ENCODE peak calls at places on chromosome 15, in ten cellular contexts. One of them, this sample, is unnamed.

GRCh38 chr15:77753238-77753873 is 120.6 kb upstream of the LINGO1 start:
- DNase-seq in AG20443: peak
- DNase-seq in fibroblast of the conjunctiva: no peak
- DNase-seq in pulmonary artery endothelial cell: no peak
- DNase-seq in ureter: no peak
- DNase-seq in LHCN-M2: peak
- DNase-seq in H54: peak
- DNase-seq in hippocampal formation: no peak
- DNase-seq in CD4-positive, alpha-beta T cell: no peak
- DNase-seq in posterior cingulate gyrus: no peak
- DNase-seq in this sample: no peak

GRCh38 chr15:45201557-45202246 is 13.9 kb upstream of the SHF start:
- DNase-seq in AG20443: no peak
- DNase-seq in H54: no peak
- DNase-seq in LHCN-M2: no peak
- DNase-seq in CD4-positive, alpha-beta T cell: no peak
- DNase-seq in pulmonary artery endothelial cell: no peak
- DNase-seq in posterior cingulate gyrus: no peak
- DNase-seq in ureter: no peak
- DNase-seq in fibroblast of the conjunctiva: no peak
- DNase-seq in hippocampal formation: no peak
- DNase-seq in this sample: no peak

GRCh38 chr15:62218841-62219240 is 53.8 kb upstream of the C2CD4B start:
- DNase-seq in hippocampal formation: no peak
- DNase-seq in ureter: no peak
- DNase-seq in AG20443: no peak
- DNase-seq in pulmonary artery endothelial cell: no peak
- DNase-seq in LHCN-M2: no peak
- DNase-seq in CD4-positive, alpha-beta T cell: no peak
- DNase-seq in posterior cingulate gyrus: no peak
- DNase-seq in fibroblast of the conjunctiva: no peak
- DNase-seq in H54: no peak
- DNase-seq in this sample: no peak

GRCh38 chr15:83943043-83943442 is 289.1 kb downstream of the ADAMTSL3 start:
- DNase-seq in AG20443: no peak
- DNase-seq in hippocampal formation: no peak
- DNase-seq in LHCN-M2: no peak
- DNase-seq in pulmonary artery endothelial cell: no peak
- DNase-seq in ureter: no peak
- DNase-seq in CD4-positive, alpha-beta T cell: no peak
- DNase-seq in fibroblast of the conjunctiva: no peak
- DNase-seq in H54: no peak
- DNase-seq in posterior cingulate gyrus: no peak
- DNase-seq in this sample: no peak

GRCh38 chr15:51883436-51883835 is 54.0 kb downstream of the TMOD3 start:
- DNase-seq in ureter: no peak
- DNase-seq in hippocampal formation: no peak
- DNase-seq in LHCN-M2: peak
- DNase-seq in pulmonary artery endothelial cell: no peak
- DNase-seq in AG20443: peak
- DNase-seq in CD4-positive, alpha-beta T cell: no peak
- DNase-seq in H54: no peak
- DNase-seq in fibroblast of the conjunctiva: peak
- DNase-seq in posterior cingulate gyrus: no peak
- DNase-seq in this sample: no peak

GRCh38 chr15:95105229-95105628 is 873.9 kb downstream of the MCTP2 start:
- DNase-seq in fibroblast of the conjunctiva: no peak
- DNase-seq in H54: no peak
- DNase-seq in CD4-positive, alpha-beta T cell: no peak
- DNase-seq in posterior cingulate gyrus: no peak
- DNase-seq in ureter: no peak
- DNase-seq in LHCN-M2: peak
- DNase-seq in hippocampal formation: no peak
- DNase-seq in AG20443: peak
- DNase-seq in pulmonary artery endothelial cell: no peak
- DNase-seq in this sample: no peak

GRCh38 chr15:80849308-80849707 is 70.1 kb downstream of the CEMIP start:
- DNase-seq in ureter: no peak
- DNase-seq in H54: peak
- DNase-seq in posterior cingulate gyrus: no peak
- DNase-seq in LHCN-M2: peak
- DNase-seq in pulmonary artery endothelial cell: no peak
- DNase-seq in CD4-positive, alpha-beta T cell: no peak
- DNase-seq in fibroblast of the conjunctiva: peak
- DNase-seq in hippocampal formation: no peak
- DNase-seq in AG20443: peak
- DNase-seq in this sample: no peak

GRCh38 chr15:99250494-99251435 is 516 bp upstream of the LRRC28 start:
- DNase-seq in hippocampal formation: peak
- DNase-seq in ureter: peak
- DNase-seq in pulmonary artery endothelial cell: peak
- DNase-seq in LHCN-M2: peak
- DNase-seq in fibroblast of the conjunctiva: peak
- DNase-seq in H54: peak
- DNase-seq in AG20443: peak
- DNase-seq in posterior cingulate gyrus: peak
- DNase-seq in CD4-positive, alpha-beta T cell: peak
- DNase-seq in this sample: peak

GRCh38 chr15:91515188-91515754 is 338.2 kb upstream of the SLCO3A1 start:
- DNase-seq in LHCN-M2: no peak
- DNase-seq in CD4-positive, alpha-beta T cell: no peak
- DNase-seq in AG20443: peak
- DNase-seq in fibroblast of the conjunctiva: peak
- DNase-seq in hippocampal formation: no peak
- DNase-seq in posterior cingulate gyrus: no peak
- DNase-seq in pulmonary artery endothelial cell: no peak
- DNase-seq in ureter: no peak
- DNase-seq in H54: peak
- DNase-seq in this sample: no peak

GRCh38 chr15:39180494-39180930 is 400.4 kb upstream of the THBS1 start:
- DNase-seq in H54: no peak
- DNase-seq in CD4-positive, alpha-beta T cell: no peak
- DNase-seq in ureter: no peak
- DNase-seq in AG20443: no peak
- DNase-seq in fibroblast of the conjunctiva: peak
- DNase-seq in posterior cingulate gyrus: no peak
- DNase-seq in pulmonary artery endothelial cell: no peak
- DNase-seq in LHCN-M2: no peak
- DNase-seq in hippocampal formation: no peak
- DNase-seq in this sample: no peak

GRCh38 chr15:48939686-48940085 is 24.0 kb downstream of the SHC4 start:
- DNase-seq in posterior cingulate gyrus: no peak
- DNase-seq in LHCN-M2: peak
- DNase-seq in CD4-positive, alpha-beta T cell: no peak
- DNase-seq in AG20443: peak
- DNase-seq in pulmonary artery endothelial cell: no peak
- DNase-seq in ureter: no peak
- DNase-seq in H54: peak
- DNase-seq in fibroblast of the conjunctiva: peak
- DNase-seq in hippocampal formation: no peak
- DNase-seq in this sample: no peak

GRCh38 chr15:53976844-53977392 is 1.3 kb upstream of the UNC13C start:
- DNase-seq in hippocampal formation: no peak
- DNase-seq in AG20443: no peak
- DNase-seq in CD4-positive, alpha-beta T cell: no peak
- DNase-seq in H54: peak
- DNase-seq in pulmonary artery endothelial cell: no peak
- DNase-seq in fibroblast of the conjunctiva: no peak
- DNase-seq in posterior cingulate gyrus: no peak
- DNase-seq in LHCN-M2: peak
- DNase-seq in ureter: peak
- DNase-seq in this sample: no peak

GRCh38 chr15:32994810-32995424 is 199.6 kb downstream of the FMN1 start:
- DNase-seq in pulmonary artery endothelial cell: peak
- DNase-seq in H54: no peak
- DNase-seq in LHCN-M2: peak
- DNase-seq in posterior cingulate gyrus: no peak
- DNase-seq in hippocampal formation: no peak
- DNase-seq in ureter: no peak
- DNase-seq in AG20443: peak
- DNase-seq in fibroblast of the conjunctiva: peak
- DNase-seq in CD4-positive, alpha-beta T cell: no peak
- DNase-seq in this sample: no peak

GRCh38 chr15:48592221-48592731 is 53.2 kb downstream of the FBN1 start:
- DNase-seq in hippocampal formation: no peak
- DNase-seq in pulmonary artery endothelial cell: peak
- DNase-seq in H54: no peak
- DNase-seq in posterior cingulate gyrus: no peak
- DNase-seq in CD4-positive, alpha-beta T cell: no peak
- DNase-seq in ureter: no peak
- DNase-seq in fibroblast of the conjunctiva: peak
- DNase-seq in AG20443: peak
- DNase-seq in LHCN-M2: peak
- DNase-seq in this sample: no peak

GRCh38 chr15:25897658-25898057 is 34.5 kb upstream of the ATP10A start:
- DNase-seq in pulmonary artery endothelial cell: no peak
- DNase-seq in CD4-positive, alpha-beta T cell: no peak
- DNase-seq in AG20443: no peak
- DNase-seq in H54: no peak
- DNase-seq in hippocampal formation: no peak
- DNase-seq in ureter: no peak
- DNase-seq in posterior cingulate gyrus: no peak
- DNase-seq in LHCN-M2: no peak
- DNase-seq in fibroblast of the conjunctiva: no peak
- DNase-seq in this sample: no peak

GRCh38 chr15:38678291-38678690 is 113.7 kb upstream of the RASGRP1 start:
- DNase-seq in AG20443: no peak
- DNase-seq in LHCN-M2: no peak
- DNase-seq in posterior cingulate gyrus: no peak
- DNase-seq in hippocampal formation: no peak
- DNase-seq in H54: no peak
- DNase-seq in pulmonary artery endothelial cell: no peak
- DNase-seq in fibroblast of the conjunctiva: no peak
- DNase-seq in ureter: no peak
- DNase-seq in CD4-positive, alpha-beta T cell: no peak
- DNase-seq in this sample: no peak

GRCh38 chr15:88246666-88247446 is 9.7 kb downstream of the NTRK3 start:
- DNase-seq in AG20443: peak
- DNase-seq in hippocampal formation: peak
- DNase-seq in ureter: peak
- DNase-seq in H54: peak
- DNase-seq in fibroblast of the conjunctiva: peak
- DNase-seq in LHCN-M2: peak
- DNase-seq in CD4-positive, alpha-beta T cell: peak
- DNase-seq in posterior cingulate gyrus: peak
- DNase-seq in pulmonary artery endothelial cell: no peak
- DNase-seq in this sample: peak

GRCh38 chr15:48929611-48930170 is 34.0 kb downstream of the SHC4 start:
- DNase-seq in ureter: no peak
- DNase-seq in CD4-positive, alpha-beta T cell: no peak
- DNase-seq in fibroblast of the conjunctiva: no peak
- DNase-seq in hippocampal formation: no peak
- DNase-seq in AG20443: no peak
- DNase-seq in LHCN-M2: no peak
- DNase-seq in pulmonary artery endothelial cell: no peak
- DNase-seq in posterior cingulate gyrus: no peak
- DNase-seq in H54: no peak
- DNase-seq in this sample: no peak

GRCh38 chr15:66657062-66658020 is 44.7 kb upstream of the SMAD6 start:
- DNase-seq in fibroblast of the conjunctiva: no peak
- DNase-seq in AG20443: no peak
- DNase-seq in H54: no peak
- DNase-seq in hippocampal formation: no peak
- DNase-seq in LHCN-M2: no peak
- DNase-seq in pulmonary artery endothelial cell: no peak
- DNase-seq in ureter: no peak
- DNase-seq in posterior cingulate gyrus: no peak
- DNase-seq in CD4-positive, alpha-beta T cell: no peak
- DNase-seq in this sample: no peak

GRCh38 chr15:74451861-74452835 is 8.8 kb downstream of the UBL7 start:
- DNase-seq in LHCN-M2: no peak
- DNase-seq in H54: no peak
- DNase-seq in ureter: no peak
- DNase-seq in hippocampal formation: no peak
- DNase-seq in AG20443: no peak
- DNase-seq in fibroblast of the conjunctiva: no peak
- DNase-seq in pulmonary artery endothelial cell: no peak
- DNase-seq in CD4-positive, alpha-beta T cell: no peak
- DNase-seq in posterior cingulate gyrus: peak
- DNase-seq in this sample: peak

GRCh38 chr15:74978077-74978476 is 17.3 kb upstream of the SCAMP5 start:
- DNase-seq in AG20443: no peak
- DNase-seq in hippocampal formation: no peak
- DNase-seq in ureter: no peak
- DNase-seq in LHCN-M2: no peak
- DNase-seq in fibroblast of the conjunctiva: no peak
- DNase-seq in pulmonary artery endothelial cell: no peak
- DNase-seq in H54: no peak
- DNase-seq in posterior cingulate gyrus: no peak
- DNase-seq in CD4-positive, alpha-beta T cell: no peak
- DNase-seq in this sample: no peak

GRCh38 chr15:82894971-82895520 is 57.5 kb downstream of the HOMER2 start:
- DNase-seq in AG20443: peak
- DNase-seq in pulmonary artery endothelial cell: no peak
- DNase-seq in fibroblast of the conjunctiva: no peak
- DNase-seq in LHCN-M2: peak
- DNase-seq in hippocampal formation: no peak
- DNase-seq in posterior cingulate gyrus: no peak
- DNase-seq in CD4-positive, alpha-beta T cell: no peak
- DNase-seq in H54: no peak
- DNase-seq in ureter: no peak
- DNase-seq in this sample: no peak

GRCh38 chr15:79724312-79724711 is 172.5 kb downstream of the MTHFS start:
- DNase-seq in fibroblast of the conjunctiva: no peak
- DNase-seq in H54: no peak
- DNase-seq in ureter: no peak
- DNase-seq in CD4-positive, alpha-beta T cell: no peak
- DNase-seq in hippocampal formation: no peak
- DNase-seq in LHCN-M2: peak
- DNase-seq in posterior cingulate gyrus: no peak
- DNase-seq in AG20443: peak
- DNase-seq in pulmonary artery endothelial cell: no peak
- DNase-seq in this sample: no peak

GRCh38 chr15:23647421-23648375 is at the start of gene MAGEL2:
- DNase-seq in LHCN-M2: peak
- DNase-seq in AG20443: peak
- DNase-seq in CD4-positive, alpha-beta T cell: no peak
- DNase-seq in posterior cingulate gyrus: peak
- DNase-seq in hippocampal formation: peak
- DNase-seq in fibroblast of the conjunctiva: no peak
- DNase-seq in pulmonary artery endothelial cell: no peak
- DNase-seq in ureter: no peak
- DNase-seq in H54: no peak
- DNase-seq in this sample: no peak

GRCh38 chr15:94168250-94168649 is 63.1 kb upstream of the MCTP2 start:
- DNase-seq in fibroblast of the conjunctiva: no peak
- DNase-seq in AG20443: no peak
- DNase-seq in hippocampal formation: no peak
- DNase-seq in CD4-positive, alpha-beta T cell: no peak
- DNase-seq in posterior cingulate gyrus: no peak
- DNase-seq in pulmonary artery endothelial cell: no peak
- DNase-seq in ureter: no peak
- DNase-seq in H54: peak
- DNase-seq in LHCN-M2: no peak
- DNase-seq in this sample: no peak

GRCh38 chr15:25372298-25372697 is 66.5 kb downstream of the UBE3A start:
- DNase-seq in hippocampal formation: no peak
- DNase-seq in H54: no peak
- DNase-seq in AG20443: peak
- DNase-seq in CD4-positive, alpha-beta T cell: no peak
- DNase-seq in pulmonary artery endothelial cell: no peak
- DNase-seq in posterior cingulate gyrus: no peak
- DNase-seq in fibroblast of the conjunctiva: no peak
- DNase-seq in LHCN-M2: peak
- DNase-seq in ureter: no peak
- DNase-seq in this sample: no peak

GRCh38 chr15:99124641-99125040 is 19.8 kb downstream of the SYNM start:
- DNase-seq in H54: no peak
- DNase-seq in CD4-positive, alpha-beta T cell: no peak
- DNase-seq in AG20443: no peak
- DNase-seq in pulmonary artery endothelial cell: no peak
- DNase-seq in ureter: no peak
- DNase-seq in fibroblast of the conjunctiva: no peak
- DNase-seq in posterior cingulate gyrus: no peak
- DNase-seq in hippocampal formation: no peak
- DNase-seq in LHCN-M2: no peak
- DNase-seq in this sample: peak

GRCh38 chr15:22877122-22877521 is 38.7 kb downstream of the NIPA2 start:
- DNase-seq in hippocampal formation: no peak
- DNase-seq in CD4-positive, alpha-beta T cell: no peak
- DNase-seq in posterior cingulate gyrus: no peak
- DNase-seq in LHCN-M2: no peak
- DNase-seq in H54: no peak
- DNase-seq in pulmonary artery endothelial cell: no peak
- DNase-seq in fibroblast of the conjunctiva: no peak
- DNase-seq in AG20443: no peak
- DNase-seq in ureter: no peak
- DNase-seq in this sample: no peak

This sample was measured in dorsolateral prefrontal cortex.